ENCODE peak calls at places on chromosomes 5 and 9, in seven cellular contexts. S is upper lobe of right lung; Q is GM23338; X is endodermal cell; L is spleen; I is effector memory CD4-positive, alpha-beta T cell; U is heart left ventricle. Y is an unnamed sample.
A peak's percentile ranks its signal among the peaks of the same experiment; 100 is the strongest.

GRCh38 chr5:177071671-177072385 is 14.9 kb upstream of the FGFR4 start:
- DNase-seq in I (peak; percentile 47), Q (peak; percentile 96), L (no peak), S (no peak), U (peak; percentile 61), X (peak; percentile 92), Y (peak; percentile 81)

GRCh38 chr9:91364702-91365101 is 3.0 kb upstream of the AUH start:
- DNase-seq in Q (no peak), L (no peak), X (no peak), I (no peak), S (no peak), U (no peak), Y (no peak)

GRCh38 chr9:133513214-133514088 is 11.3 kb downstream of the MYMK start:
- DNase-seq in X (no peak), Q (no peak), S (no peak), I (no peak), U (no peak), L (no peak), Y (no peak)

GRCh38 chr9:137354153-137354844 is 52.2 kb upstream of the NRARP start:
- DNase-seq in S (peak; percentile 59), L (no peak), I (no peak), U (no peak), X (no peak), Q (no peak), Y (peak; percentile 41)

GRCh38 chr5:66232701-66233100 is 88.6 kb downstream of the SREK1 start:
- DNase-seq in U (no peak), L (no peak), I (no peak), S (no peak), Q (peak; percentile 56), X (no peak), Y (no peak)

GRCh38 chr5:149130932-149131273 is 10.4 kb upstream of the ABLIM3 start:
- DNase-seq in Q (no peak), U (no peak), X (no peak), S (no peak), L (no peak), I (no peak), Y (no peak)

GRCh38 chr5:124231794-124232193 is 514.6 kb downstream of the ZNF608 start:
- DNase-seq in X (no peak), S (no peak), U (no peak), I (no peak), Q (no peak), L (no peak), Y (no peak)

GRCh38 chr5:130762031-130762430 is 403.0 kb downstream of the HINT1 start:
- DNase-seq in I (no peak), Q (no peak), X (no peak), L (no peak), S (no peak), U (no peak), Y (no peak)

GRCh38 chr5:108681079-108681921 is 66.4 kb upstream of the FER start:
- DNase-seq in X (peak; percentile 62), U (peak; percentile 18), S (no peak), L (no peak), Q (peak; percentile 82), I (no peak), Y (no peak)

GRCh38 chr9:136056546-136057235 is 38.4 kb downstream of the NACC2 start:
- DNase-seq in X (no peak), I (no peak), L (no peak), Q (no peak), U (no peak), S (peak; percentile 61), Y (no peak)

GRCh38 chr9:100486479-100487176 is 13.7 kb downstream of the TMEFF1 start:
- DNase-seq in X (no peak), U (no peak), Q (no peak), I (no peak), L (no peak), S (no peak), Y (no peak)

GRCh38 chr5:43227655-43228054 is 35.6 kb downstream of the NIM1K start:
- DNase-seq in S (no peak), I (no peak), Q (peak; percentile 62), X (no peak), U (no peak), L (no peak), Y (no peak)

GRCh38 chr9:37035472-37036236 is 1.6 kb upstream of the PAX5 start:
- DNase-seq in X (peak; percentile 79), Q (peak; percentile 76), I (no peak), U (no peak), L (peak; percentile 80), S (no peak), Y (no peak)

GRCh38 chr5:75734913-75735789 is 17.9 kb upstream of the POC5 start:
- DNase-seq in X (peak; percentile 82), S (no peak), U (no peak), Q (peak; percentile 79), I (no peak), L (no peak), Y (no peak)

GRCh38 chr9:504921-505821 is 290.5 kb downstream of the DOCK8 start:
- DNase-seq in X (peak; percentile 75), S (peak; percentile 71), Q (peak; percentile 60), U (peak; percentile 27), I (no peak), L (peak; percentile 84), Y (no peak)

GRCh38 chr5:76787237-76787636 is 31.6 kb upstream of the F2RL1 start:
- DNase-seq in S (no peak), I (no peak), Q (no peak), X (no peak), L (no peak), U (peak; percentile 71), Y (peak; percentile 30)

GRCh38 chr5:40399349-40399748 is 280.4 kb upstream of the PTGER4 start:
- DNase-seq in U (no peak), L (no peak), X (no peak), Q (no peak), S (no peak), I (no peak), Y (no peak)

GRCh38 chr9:135126480-135127187 is 39.2 kb downstream of the OLFM1 start:
- DNase-seq in I (no peak), S (no peak), X (peak; percentile 60), L (no peak), Q (no peak), U (no peak), Y (no peak)

GRCh38 chr5:66281309-66281708 is 137.2 kb downstream of the SREK1 start:
- DNase-seq in Q (no peak), L (no peak), I (no peak), X (no peak), U (no peak), S (no peak), Y (no peak)

GRCh38 chr9:88791105-88791805 is 200.0 kb upstream of the S1PR3 start:
- DNase-seq in L (no peak), I (no peak), Q (no peak), U (no peak), X (no peak), S (no peak), Y (peak; percentile 72)

GRCh38 chr5:127228540-127229184 is 61.9 kb upstream of the MEGF10 start:
- DNase-seq in U (no peak), Q (peak; percentile 52), I (no peak), X (peak; percentile 68), L (peak; percentile 71), S (no peak), Y (no peak)
- H3K27ac ChIP-seq in U (no peak overlapping the region), Q (no peak overlapping the region), I (no peak overlapping the region), X (no peak overlapping the region), L (peak overlapping the region; percentile 85), S (peak overlapping the region; percentile 75), Y (no peak overlapping the region)

GRCh38 chr9:3520564-3520963 is 5.2 kb downstream of the RFX3 start:
- DNase-seq in S (no peak), X (no peak), U (no peak), I (no peak), Q (peak; percentile 21), L (no peak), Y (no peak)

GRCh38 chr9:3514786-3515185 is 11.0 kb downstream of the RFX3 start:
- DNase-seq in X (no peak), L (no peak), I (no peak), U (no peak), S (no peak), Q (no peak), Y (no peak)

GRCh38 chr9:3513265-3513818 is 12.5 kb downstream of the RFX3 start:
- DNase-seq in L (no peak), I (no peak), X (no peak), S (no peak), Q (no peak), U (no peak), Y (no peak)

GRCh38 chr9:3516667-3517330 is 9.0 kb downstream of the RFX3 start:
- DNase-seq in Q (no peak), U (no peak), S (no peak), X (no peak), I (no peak), L (no peak), Y (no peak)

GRCh38 chr9:3517377-3518048 is 8.3 kb downstream of the RFX3 start:
- DNase-seq in L (no peak), I (no peak), X (no peak), S (no peak), U (no peak), Q (no peak), Y (no peak)
- H3K27ac ChIP-seq in L (no peak overlapping the region), I (no peak overlapping the region), X (no peak overlapping the region), S (no peak overlapping the region), U (no peak overlapping the region), Q (no peak overlapping the region), Y (no peak overlapping the region)

DNA sequence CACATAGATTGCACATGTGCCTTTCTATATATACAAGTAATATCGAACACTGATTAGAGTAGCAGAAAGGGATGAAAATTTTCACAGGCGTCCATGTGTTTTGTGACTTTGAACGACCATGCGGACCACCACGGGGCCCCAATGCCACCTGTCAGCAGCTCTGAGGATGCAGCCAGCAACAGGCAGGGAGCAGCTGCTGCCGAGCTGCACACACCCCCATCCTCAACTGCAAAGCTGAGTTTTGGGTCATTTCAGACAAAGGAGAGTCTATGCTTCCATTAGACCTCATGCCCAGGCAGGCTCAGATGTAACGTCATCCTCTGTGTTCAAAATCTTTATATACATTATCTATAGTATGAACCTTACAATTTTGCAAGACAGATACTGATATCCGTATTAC is 503.8 kb downstream of the IRX1 start:
- DNase-seq in X (no peak), U (no peak), L (no peak), Q (no peak), I (no peak), S (no peak), Y (no peak)
- H3K27ac ChIP-seq in X (no peak overlapping the region), U (no peak overlapping the region), L (no peak overlapping the region), Q (no peak overlapping the region), I (no peak overlapping the region), S (no peak overlapping the region), Y (no peak overlapping the region)

DNA sequence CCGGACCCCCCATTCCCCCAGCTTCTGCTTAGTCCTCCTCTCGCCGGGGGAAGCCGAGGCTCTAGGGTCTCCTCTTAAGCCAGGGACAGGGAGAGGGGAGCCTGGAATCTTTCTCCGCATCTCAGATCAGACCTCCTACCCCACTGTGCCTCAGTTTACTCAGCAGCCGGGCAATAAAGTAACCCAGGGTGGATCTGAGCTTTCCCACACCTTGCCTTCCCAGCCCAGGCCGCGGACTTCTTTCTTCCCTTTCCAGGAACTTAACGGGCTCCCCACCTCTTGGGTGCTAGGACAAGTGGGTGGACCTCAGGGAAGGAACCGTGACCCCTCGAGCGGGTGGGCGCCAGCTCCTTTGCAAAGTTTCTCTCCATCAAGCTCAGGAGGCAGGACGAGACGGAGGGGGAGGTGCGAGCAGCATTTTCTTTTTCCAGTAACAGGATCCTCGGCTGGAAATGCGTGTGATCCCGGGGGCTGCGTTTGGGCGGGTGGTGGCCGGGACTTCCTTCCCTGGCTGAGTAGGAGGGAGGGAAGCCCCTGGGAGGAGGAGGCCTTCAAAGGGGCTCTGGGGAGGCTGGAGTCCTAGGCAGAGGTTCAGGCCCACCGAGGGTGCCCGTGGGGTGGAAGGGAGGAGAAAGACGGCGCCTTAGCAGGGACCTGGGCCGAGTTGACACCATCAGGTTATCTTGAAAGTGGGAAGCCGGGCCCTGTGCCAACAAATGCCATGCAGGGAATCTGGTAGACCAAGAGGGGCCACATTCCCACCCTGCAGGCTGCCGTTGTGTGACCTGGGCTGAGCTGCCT is 803 bp downstream of the DAB2IP start:
- DNase-seq in U (peak; percentile 83), I (no peak), Q (peak; percentile 74), X (peak; percentile 81), L (peak; percentile 55), S (no peak), Y (no peak)
- H3K27ac ChIP-seq in U (peak overlapping the region; percentile 97), I (no peak overlapping the region), Q (no peak overlapping the region), X (peak overlapping the region; percentile 36), L (no peak overlapping the region), S (peak overlapping the region; percentile 36), Y (no peak overlapping the region)

Y was measured in ascending aorta.